ENCODE peak calls at places on chromosomes 5 and 9, in seven cellular contexts. E is HTR-8/SVneo, K is KBM-7, U is uterus, A is heart right ventricle, D is MM.1S, Z is GF-D8. Y is an unnamed sample.

GRCh38 chr5:15752886-15753285 is 252.9 kb downstream of the FBXL7 start:
- DNase-seq in U (peak), K (no peak), Z (no peak), D (no peak), A (peak), E (no peak), Y (no peak)

GRCh38 chr9:134165357-134166315 is 1.3 kb upstream of the RNU6ATAC start:
- DNase-seq in U (peak), K (peak), Z (no peak), E (no peak), D (peak), A (no peak), Y (peak)

GRCh38 chr9:132160802-132161742 is 786 bp upstream of the NTNG2 start:
- DNase-seq in Z (peak), A (no peak), E (peak), U (no peak), D (peak), K (peak), Y (peak)

GRCh38 chr5:67003373-67003905 is 193.2 kb downstream of the CD180 start:
- DNase-seq in Z (no peak), D (no peak), K (no peak), A (no peak), U (no peak), E (no peak), Y (no peak)

GRCh38 chr9:134959126-134959970 is 41.6 kb upstream of the FCN1 start:
- DNase-seq in E (no peak), A (no peak), D (no peak), K (no peak), Z (no peak), U (no peak), Y (no peak)

GRCh38 chr5:36478646-36479307 is 127.6 kb upstream of the SLC1A3 start:
- DNase-seq in K (no peak), Z (no peak), D (no peak), A (no peak), E (no peak), U (no peak), Y (no peak)

GRCh38 chr5:143207563-143208364 is 195.7 kb downstream of the NR3C1 start:
- DNase-seq in Z (no peak), D (no peak), U (no peak), A (no peak), E (no peak), K (no peak), Y (no peak)

GRCh38 chr5:139543423-139543991 is 17.6 kb upstream of the UBE2D2 start:
- DNase-seq in A (peak), Z (no peak), E (no peak), K (peak), U (no peak), D (peak), Y (no peak)

GRCh38 chr5:61919920-61920319 is 386.1 kb upstream of the KIF2A start:
- DNase-seq in K (no peak), E (no peak), Z (no peak), A (no peak), U (no peak), D (no peak), Y (no peak)

GRCh38 chr9:110900451-110900850 is 137.8 kb downstream of the LPAR1 start:
- DNase-seq in Z (no peak), A (no peak), E (no peak), U (no peak), K (no peak), D (no peak), Y (no peak)

GRCh38 chr9:70466976-70467551 is 52.6 kb upstream of the KLF9 start:
- DNase-seq in K (no peak), A (no peak), E (no peak), Z (no peak), D (no peak), U (no peak), Y (no peak)

Y was measured in Caki2.